ENCODE peak calls at places on chromosome 11, in six cellular contexts. G, D, R, E, U and Y are unnamed samples.

GRCh38 chr11:26283852-26284421 is 48.0 kb upstream of the ANO3 start:
- DNase-seq in E (no peak), D (no peak), G (no peak), R (no peak), U (no peak), Y (no peak)

GRCh38 chr11:105227363-105227762 is 87.8 kb upstream of the CARD18 start:
- DNase-seq in G (no peak), R (no peak), E (no peak), D (no peak), U (no peak), Y (no peak)

GRCh38 chr11:109869536-109869935 is 223.7 kb upstream of the ZC3H12C start:
- DNase-seq in U (peak), G (no peak), R (no peak), E (no peak), D (no peak), Y (no peak)

GRCh38 chr11:119346605-119347004 is at the start of gene MFRP:
- DNase-seq in D (no peak), R (no peak), U (no peak), G (no peak), E (no peak), Y (no peak)

GRCh38 chr11:116707250-116707649 is 65.5 kb downstream of the BUD13 start:
- DNase-seq in G (no peak), D (no peak), U (no peak), R (no peak), E (no peak), Y (no peak)

GRCh38 chr11:59173964-59174663 is 2.2 kb downstream of the DTX4 start:
- DNase-seq in G (no peak), E (no peak), U (no peak), R (no peak), D (no peak), Y (no peak)

GRCh38 chr11:75445315-75445953 is 12.4 kb upstream of the KLHL35 start:
- DNase-seq in R (peak), E (peak), U (peak), D (peak), G (no peak), Y (peak)

GRCh38 chr11:28529540-28530410 is 421.6 kb downstream of the METTL15 start:
- DNase-seq in E (peak), U (peak), D (no peak), G (peak), R (no peak), Y (no peak)

GRCh38 chr11:36953986-36954385 is 355.9 kb upstream of the RAG2 start:
- DNase-seq in R (no peak), G (no peak), U (no peak), D (no peak), E (no peak), Y (no peak)

GRCh38 chr11:34745209-34745608 is 124.3 kb downstream of the EHF start:
- DNase-seq in D (no peak), U (no peak), E (peak), R (no peak), G (no peak), Y (no peak)

GRCh38 chr11:125494987-125495725 is 909 bp downstream of the FEZ1 start:
- DNase-seq in E (peak), G (peak), U (peak), R (no peak), D (peak), Y (peak)